ENCODE peak calls at places on chromosomes 7 and 10, in seven cellular contexts. U is Calu3, H is chondrocyte, R is fibroblast of pulmonary artery, N is PC-9, E is lower leg skin, B is adrenal gland. K is an unnamed sample.

GRCh38 chr7:116025098-116025809 is 5.3 kb downstream of the TFEC start:
- DNase-seq in U (no peak), H (no peak), R (peak), N (no peak), E (no peak), B (no peak), K (no peak)

GRCh38 chr10:87092861-87093460 is 1.7 kb downstream of the GLUD1 start:
- DNase-seq in U (peak), H (no peak), R (peak), N (peak), E (peak), B (no peak), K (peak)

GRCh38 chr10:95346715-95347401 is 56.1 kb upstream of the PDLIM1 start:
- DNase-seq in U (peak), H (no peak), R (peak), N (no peak), E (no peak), B (no peak), K (no peak)

GRCh38 chr10:11245095-11245479 is 227.4 kb downstream of the CELF2 start:
- DNase-seq in U (no peak), H (no peak), R (no peak), N (no peak), E (no peak), B (no peak), K (no peak)

GRCh38 chr7:73880755-73881328 is 19.9 kb downstream of the TMEM270 start:
- DNase-seq in U (no peak), H (no peak), R (no peak), N (no peak), E (no peak), B (no peak), K (no peak)

GRCh38 chr7:33887576-33887975 is 17.8 kb upstream of the BMPER start:
- DNase-seq in U (no peak), H (no peak), R (no peak), N (no peak), E (no peak), B (no peak), K (no peak)

GRCh38 chr10:67609996-67610793 is 85.8 kb downstream of the CTNNA3 start:
- DNase-seq in U (no peak), H (no peak), R (peak), N (no peak), E (no peak), B (no peak), K (peak)

GRCh38 chr7:117673367-117673766 is 193.5 kb downstream of the CFTR start:
- DNase-seq in U (peak), H (no peak), R (peak), N (no peak), E (peak), B (peak), K (no peak)

GRCh38 chr7:106056513-106057203 is 55.5 kb downstream of the SYPL1 start:
- DNase-seq in U (peak), H (no peak), R (peak), N (peak), E (peak), B (peak), K (peak)

GRCh38 chr7:117458977-117459583 is 20.7 kb upstream of the CFTR start:
- DNase-seq in U (no peak), H (no peak), R (peak), N (no peak), E (no peak), B (no peak), K (peak)

GRCh38 chr7:11831727-11832495 is at the start of gene THSD7A:
- DNase-seq in U (peak), H (peak), R (peak), N (peak), E (no peak), B (peak), K (no peak)

GRCh38 chr10:58998924-58999713 is 177.3 kb upstream of the PHYHIPL start:
- DNase-seq in U (no peak), H (no peak), R (no peak), N (no peak), E (peak), B (no peak), K (no peak)

GRCh38 chr7:7414776-7415603 is 120.7 kb downstream of the COL28A1 start:
- DNase-seq in U (no peak), H (no peak), R (no peak), N (no peak), E (no peak), B (no peak), K (no peak)

GRCh38 chr10:125162181-125162906 is 2.0 kb upstream of the CTBP2 start:
- DNase-seq in U (no peak), H (no peak), R (no peak), N (peak), E (no peak), B (no peak), K (no peak)

GRCh38 chr7:110283056-110283455 is 807.9 kb upstream of the LRRN3 start:
- DNase-seq in U (no peak), H (no peak), R (no peak), N (no peak), E (no peak), B (no peak), K (no peak)

GRCh38 chr7:33040803-33041516 is 21.6 kb downstream of the NT5C3A start:
- DNase-seq in U (peak), H (no peak), R (no peak), N (peak), E (peak), B (peak), K (no peak)

GRCh38 chr7:65037740-65038678 is 31.5 kb upstream of the ERV3-1 start:
- DNase-seq in U (peak), H (peak), R (peak), N (peak), E (peak), B (peak), K (peak)

GRCh38 chr10:114061148-114061547 is 17.5 kb downstream of the ADRB1 start:
- DNase-seq in U (no peak), H (no peak), R (no peak), N (no peak), E (no peak), B (no peak), K (no peak)

GRCh38 chr10:36712695-36713094 is 412.7 kb upstream of the ANKRD30A start:
- DNase-seq in U (no peak), H (no peak), R (no peak), N (no peak), E (no peak), B (no peak), K (no peak)

GRCh38 chr10:37488792-37489657 is 363.6 kb downstream of the ANKRD30A start:
- DNase-seq in U (no peak), H (no peak), R (no peak), N (no peak), E (no peak), B (peak), K (peak)

GRCh38 chr7:142945001-142945400 is 5.7 kb downstream of the LLCFC1 start:
- DNase-seq in U (no peak), H (no peak), R (no peak), N (no peak), E (no peak), B (no peak), K (no peak)

GRCh38 chr7:129610709-129611245 is 743 bp upstream of the NRF1 start:
- DNase-seq in U (no peak), H (no peak), R (no peak), N (no peak), E (no peak), B (no peak), K (no peak)

GRCh38 chr7:148921806-148922205 is 37.7 kb upstream of the EZH2 start:
- DNase-seq in U (no peak), H (no peak), R (no peak), N (no peak), E (no peak), B (no peak), K (no peak)

GRCh38 chr10:114632869-114633715 is 25.0 kb downstream of the ABLIM1 start:
- DNase-seq in U (peak), H (no peak), R (peak), N (peak), E (peak), B (peak), K (peak)

GRCh38 chr7:105678811-105679495 is 97.7 kb upstream of the EFCAB10 start:
- DNase-seq in U (no peak), H (no peak), R (peak), N (no peak), E (peak), B (peak), K (no peak)

GRCh38 chr10:48444861-48445841 is 138.7 kb downstream of the MAPK8 start:
- DNase-seq in U (peak), H (peak), R (peak), N (peak), E (no peak), B (no peak), K (peak)

GRCh38 chr10:69057261-69057950 is 30.5 kb upstream of the SRGN start:
- DNase-seq in U (no peak), H (no peak), R (no peak), N (no peak), E (peak), B (no peak), K (no peak)

GRCh38 chr10:19003341-19003740 is 45.3 kb upstream of the MALRD1 start:
- DNase-seq in U (no peak), H (no peak), R (peak), N (no peak), E (no peak), B (peak), K (no peak)

GRCh38 chr7:157017149-157017548 is 6.7 kb upstream of the MNX1 start:
- DNase-seq in U (no peak), H (peak), R (no peak), N (no peak), E (no peak), B (no peak), K (no peak)

GRCh38 chr7:142553216-142553615 is 196.1 kb upstream of the PRSS1 start:
- DNase-seq in U (no peak), H (no peak), R (no peak), N (peak), E (no peak), B (no peak), K (peak)

GRCh38 chr7:32500922-32501341 is 5.6 kb downstream of the AVL9 start:
- DNase-seq in U (no peak), H (no peak), R (peak), N (no peak), E (no peak), B (no peak), K (peak)

GRCh38 chr10:130243015-130243414 is 106.8 kb downstream of the GLRX3 start:
- DNase-seq in U (no peak), H (no peak), R (no peak), N (no peak), E (no peak), B (no peak), K (no peak)

GRCh38 chr10:44998146-44998631 is 2.5 kb upstream of the ZNF22 start:
- DNase-seq in U (no peak), H (no peak), R (peak), N (no peak), E (no peak), B (no peak), K (no peak)

GRCh38 chr7:69663911-69664310 is 65.6 kb downstream of the AUTS2 start:
- DNase-seq in U (no peak), H (no peak), R (no peak), N (no peak), E (no peak), B (no peak), K (no peak)

GRCh38 chr7:158849553-158850389 is 6.6 kb upstream of the DYNC2I1 start:
- DNase-seq in U (no peak), H (no peak), R (no peak), N (peak), E (no peak), B (no peak), K (no peak)

GRCh38 chr10:75408911-75409885 is 7.6 kb upstream of the ZNF503 start:
- DNase-seq in U (peak), H (no peak), R (no peak), N (peak), E (no peak), B (peak), K (peak)

GRCh38 chr10:33066558-33067236 is 108.7 kb upstream of the ITGB1 start:
- DNase-seq in U (no peak), H (no peak), R (peak), N (no peak), E (no peak), B (peak), K (peak)

GRCh38 chr10:71033396-71033980 is 145.1 kb upstream of the PCBD1 start:
- DNase-seq in U (no peak), H (no peak), R (no peak), N (no peak), E (no peak), B (no peak), K (no peak)
- TF ChIP-seq CTCF in U (no peak), H (peak), R (no peak), N (no peak), E (no peak), B (no peak), K (peak)

GRCh38 chr7:30717181-30717580 is 34.8 kb upstream of the INMT start:
- DNase-seq in U (no peak), H (peak), R (peak), N (peak), E (no peak), B (no peak), K (peak)
- TF ChIP-seq CTCF in U (no peak), H (no peak), R (no peak), N (peak), E (no peak), B (no peak), K (no peak)

DNA sequence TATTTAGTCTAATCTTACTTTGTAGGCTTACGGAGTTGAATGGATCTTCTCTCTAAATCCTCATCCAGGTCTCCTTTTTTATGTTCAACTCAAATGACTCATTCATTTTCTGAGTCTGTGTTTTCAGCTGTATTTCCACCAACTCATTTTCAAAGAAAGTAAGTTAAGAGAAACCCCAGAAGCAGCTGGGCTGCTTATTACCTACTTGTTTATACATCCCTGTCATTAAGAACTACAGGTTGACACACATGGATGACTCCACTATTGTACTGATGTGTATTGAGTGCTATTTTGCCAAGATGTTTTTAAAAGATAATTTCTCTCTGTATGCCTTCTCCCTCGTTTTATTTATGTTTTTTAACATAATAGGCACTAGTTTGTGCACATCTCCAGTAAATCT is 42.0 kb downstream of the DGKI start:
- DNase-seq in U (no peak), H (no peak), R (no peak), N (no peak), E (no peak), B (no peak), K (no peak)
- TF ChIP-seq CTCF in U (no peak), H (no peak), R (no peak), N (no peak), E (no peak), B (no peak), K (no peak)

DNA sequence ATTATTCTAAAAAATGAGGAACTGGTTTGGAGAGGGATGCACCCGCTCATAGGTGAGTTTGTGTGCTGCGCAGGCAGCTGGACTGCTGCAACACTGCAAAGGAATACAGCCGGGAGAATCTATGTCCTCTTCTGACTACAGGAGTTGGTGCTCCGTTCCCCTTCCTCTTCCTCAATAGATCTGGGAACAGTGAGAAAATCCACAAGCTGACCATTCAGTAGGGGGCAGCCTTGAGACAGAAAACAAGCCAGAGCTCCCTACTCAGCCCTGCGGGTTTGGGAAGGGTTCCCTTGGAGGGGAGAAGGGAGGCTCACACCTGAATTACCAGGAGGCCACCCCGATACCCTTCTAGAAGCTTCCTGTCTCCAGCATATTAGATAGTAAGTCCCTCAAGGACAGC is 87.3 kb upstream of the FOXI2 start:
- DNase-seq in U (peak), H (no peak), R (no peak), N (no peak), E (no peak), B (no peak), K (no peak)
- TF ChIP-seq CTCF in U (no peak), H (peak), R (no peak), N (no peak), E (no peak), B (no peak), K (no peak)

DNA sequence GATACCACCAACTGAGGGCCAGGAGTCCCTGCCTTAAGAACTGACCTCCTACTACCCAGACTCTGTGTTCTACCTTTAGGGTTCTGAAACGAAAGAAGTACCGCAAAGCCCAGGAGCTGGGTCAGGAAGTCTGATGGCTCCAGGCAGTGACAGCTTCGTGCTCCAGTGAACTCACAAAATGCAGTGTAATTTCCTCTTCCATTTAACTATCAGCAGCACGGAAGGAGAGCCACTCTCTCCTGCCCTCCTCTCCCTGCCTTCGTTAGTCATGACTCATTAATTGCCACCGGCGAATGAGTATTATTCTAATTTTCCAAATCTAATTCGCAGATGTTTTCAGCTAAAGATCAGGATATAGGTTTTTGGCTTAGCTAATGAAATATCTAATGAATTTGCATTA is 1261.9 kb downstream of the TYW1 start:
- DNase-seq in U (no peak), H (no peak), R (no peak), N (no peak), E (no peak), B (no peak), K (no peak)
- TF ChIP-seq CTCF in U (no peak), H (no peak), R (no peak), N (no peak), E (no peak), B (no peak), K (no peak)

K was measured in HFFc6.